ENCODE peak calls at places on chromosomes 4 and X, in seven cellular contexts. K is fibroblast of mammary gland, L is astrocyte of the spinal cord, Z is foreskin fibroblast, Y is OCI-LY7, D is IMR-90, T is cardiac muscle cell. J is an unnamed sample.

GRCh38 chrX:1531106-1531890 is 5.7 kb downstream of the P2RY8 start:
- DNase-seq in K (no peak), L (no peak), Z (no peak), Y (no peak), D (no peak), T (no peak), J (no peak)

GRCh38 chr4:108044951-108045686 is 55.4 kb downstream of the HADH start:
- DNase-seq in K (peak; percentile 43), L (no peak), Z (peak; percentile 23), Y (no peak), D (no peak), T (no peak), J (no peak)

GRCh38 chrX:54615109-54615508 is 85.1 kb downstream of the GNL3L start:
- DNase-seq in K (no peak), L (no peak), Z (no peak), Y (no peak), D (no peak), T (no peak), J (no peak)

GRCh38 chr4:5165419-5166369 is 114.4 kb downstream of the STK32B start:
- DNase-seq in K (no peak), L (peak; percentile 62), Z (no peak), Y (no peak), D (peak; percentile 64), T (peak; percentile 74), J (no peak)

GRCh38 chr4:38334791-38335190 is 329.2 kb upstream of the KLF3 start:
- DNase-seq in K (no peak), L (no peak), Z (no peak), Y (no peak), D (no peak), T (no peak), J (no peak)

GRCh38 chr4:123843137-123843536 is 446.5 kb downstream of the SPRY1 start:
- DNase-seq in K (peak; percentile 59), L (no peak), Z (no peak), Y (no peak), D (no peak), T (peak; percentile 50), J (no peak)

GRCh38 chr4:52028970-52029369 is 8.8 kb upstream of the LRRC66 start:
- DNase-seq in K (peak; percentile 67), L (peak; percentile 79), Z (peak; percentile 48), Y (no peak), D (peak; percentile 79), T (peak; percentile 48), J (no peak)

GRCh38 chrX:39204349-39204748 is 403.1 kb downstream of the MID1IP1 start:
- DNase-seq in K (no peak), L (no peak), Z (no peak), Y (no peak), D (no peak), T (no peak), J (no peak)

GRCh38 chr4:117164338-117164737 is 79.0 kb upstream of the TRAM1L1 start:
- DNase-seq in K (no peak), L (no peak), Z (no peak), Y (no peak), D (no peak), T (no peak), J (no peak)

GRCh38 chrX:124863303-124863702 is 456.4 kb upstream of the TEX13C start:
- DNase-seq in K (no peak), L (no peak), Z (no peak), Y (no peak), D (no peak), T (no peak), J (no peak)

GRCh38 chr4:65924843-65925242 is 254.6 kb upstream of the EPHA5 start:
- DNase-seq in K (no peak), L (no peak), Z (no peak), Y (no peak), D (no peak), T (no peak), J (no peak)

GRCh38 chr4:187618701-187619278 is 376.8 kb upstream of the ZFP42 start:
- DNase-seq in K (peak; percentile 48), L (peak; percentile 48), Z (peak; percentile 26), Y (no peak), D (peak; percentile 86), T (no peak), J (no peak)

GRCh38 chrX:69543572-69543971 is 39.4 kb downstream of the NALF2 start:
- DNase-seq in K (no peak), L (no peak), Z (no peak), Y (no peak), D (no peak), T (no peak), J (no peak)

GRCh38 chr4:152920768-152921167 is 15.4 kb upstream of the FHDC1 start:
- DNase-seq in K (peak; percentile 59), L (peak; percentile 40), Z (no peak), Y (peak; percentile 49), D (peak; percentile 37), T (peak; percentile 13), J (no peak)

GRCh38 chr4:88818650-88819470 is 121.2 kb upstream of the NAP1L5 start:
- DNase-seq in K (peak; percentile 64), L (peak; percentile 63), Z (peak; percentile 31), Y (peak; percentile 16), D (peak; percentile 59), T (peak; percentile 66), J (no peak)

GRCh38 chr4:6692379-6692778 is 1.3 kb upstream of the S100P start:
- DNase-seq in K (no peak), L (no peak), Z (no peak), Y (no peak), D (no peak), T (no peak), J (no peak)

GRCh38 chrX:65697915-65698796 is 30.7 kb downstream of the MSN start:
- DNase-seq in K (no peak), L (no peak), Z (no peak), Y (peak; percentile 87), D (no peak), T (peak; percentile 40), J (no peak)

GRCh38 chr4:153154010-153154975 is 50.0 kb upstream of the TRIM2 start:
- DNase-seq in K (peak; percentile 44), L (peak; percentile 34), Z (peak; percentile 43), Y (no peak), D (peak; percentile 68), T (peak; percentile 73), J (no peak)

GRCh38 chr4:85963231-85963630 is 396.6 kb downstream of the MAPK10 start:
- DNase-seq in K (peak; percentile 69), L (no peak), Z (no peak), Y (no peak), D (no peak), T (no peak), J (no peak)

GRCh38 chr4:25343671-25344070 is 31.1 kb downstream of the ZCCHC4 start:
- DNase-seq in K (no peak), L (peak; percentile 25), Z (no peak), Y (no peak), D (peak; percentile 43), T (no peak), J (no peak)

GRCh38 chrX:129634541-129634940 is 20.2 kb downstream of the APLN start:
- DNase-seq in K (no peak), L (no peak), Z (no peak), Y (no peak), D (no peak), T (no peak), J (no peak)

GRCh38 chr4:102610007-102610406 is 108.8 kb downstream of the NFKB1 start:
- DNase-seq in K (peak; percentile 24), L (no peak), Z (no peak), Y (peak; percentile 38), D (peak; percentile 12), T (peak; percentile 25), J (no peak)
- TF ChIP-seq CTCF in K (peak; percentile 47), L (peak; percentile 46), Z (peak; percentile 14), Y (peak; percentile 77), D (peak; percentile 41), T (peak; percentile 31), J (no peak)

DNA sequence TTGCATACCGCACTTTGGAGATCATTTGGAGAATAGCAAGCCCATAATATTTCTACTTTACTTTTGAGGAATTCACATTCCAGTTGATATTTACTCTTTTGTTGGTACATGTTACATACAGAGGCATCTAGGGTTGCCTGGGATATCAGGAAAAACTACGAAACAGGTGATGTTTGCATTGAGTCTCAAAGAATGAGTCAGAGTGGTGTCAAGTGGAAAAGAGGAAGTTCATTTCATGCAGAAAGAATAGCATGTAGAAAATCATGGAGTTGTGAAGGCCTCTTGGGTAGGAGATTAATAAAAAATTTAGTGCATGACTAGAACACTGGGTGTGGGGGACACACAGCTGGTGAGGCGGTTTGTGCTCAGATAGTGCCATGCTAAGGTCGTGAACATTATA is 33.5 kb upstream of the ELOVL6 start:
- DNase-seq in K (no peak), L (no peak), Z (no peak), Y (peak; percentile 3), D (no peak), T (no peak), J (no peak)
- TF ChIP-seq CTCF in K (no peak), L (no peak), Z (no peak), Y (no peak), D (no peak), T (no peak), J (no peak)

DNA sequence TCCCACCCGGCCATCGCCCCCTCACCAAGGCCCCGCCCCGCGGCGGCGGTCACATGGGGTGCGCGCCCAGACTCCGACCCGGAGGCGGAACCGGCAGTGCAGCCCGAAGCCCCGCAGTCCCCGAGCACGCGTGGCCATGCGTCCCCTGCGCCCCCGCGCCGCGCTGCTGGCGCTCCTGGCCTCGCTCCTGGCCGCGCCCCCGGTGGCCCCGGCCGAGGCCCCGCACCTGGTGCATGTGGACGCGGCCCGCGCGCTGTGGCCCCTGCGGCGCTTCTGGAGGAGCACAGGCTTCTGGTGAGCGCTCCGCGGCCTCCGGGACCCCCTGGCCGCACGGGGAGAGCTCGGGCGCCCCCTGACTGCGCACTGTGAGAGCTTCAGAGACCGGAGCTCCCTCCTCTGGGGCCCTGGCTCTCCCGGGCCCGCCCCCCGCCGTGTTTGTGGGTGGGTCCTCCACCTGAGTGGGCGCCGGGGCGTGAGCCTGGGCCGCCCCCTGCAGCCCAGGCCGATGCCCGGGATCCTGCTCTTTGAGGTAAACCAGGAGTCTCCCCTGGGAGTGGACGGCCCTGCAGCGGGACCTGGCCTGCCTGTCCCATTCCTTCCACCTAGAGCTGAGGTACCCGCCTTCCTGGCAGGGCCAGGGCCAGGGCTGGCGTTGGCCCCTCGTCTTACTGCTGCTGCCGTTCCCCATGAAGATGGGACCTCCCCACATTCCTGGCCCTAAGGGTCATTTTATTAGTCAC is at the start of gene IDUA:
- DNase-seq in K (peak; percentile 68), L (peak; percentile 54), Z (peak; percentile 71), Y (peak; percentile 90), D (peak; percentile 53), T (peak; percentile 74), J (no peak)
- TF ChIP-seq CTCF in K (no peak), L (peak; percentile 49), Z (peak; percentile 44), Y (peak; percentile 85), D (peak; percentile 52), T (peak; percentile 55), J (no peak)

GRCh38 chr4:128832253-128832641 is 22.7 kb downstream of the JADE1 start:
- DNase-seq in K (no peak), L (no peak), Z (no peak), Y (no peak), D (no peak), T (no peak), J (no peak)

GRCh38 chr4:128831526-128832252 is 22.2 kb downstream of the JADE1 start:
- DNase-seq in K (no peak), L (peak; percentile 75), Z (no peak), Y (no peak), D (peak; percentile 57), T (peak; percentile 35), J (no peak)

GRCh38 chr4:128835498-128836222 is 26.2 kb downstream of the JADE1 start:
- DNase-seq in K (peak; percentile 28), L (no peak), Z (no peak), Y (no peak), D (no peak), T (peak; percentile 86), J (no peak)

GRCh38 chr4:128827280-128827679 is 17.8 kb downstream of the JADE1 start:
- DNase-seq in K (no peak), L (no peak), Z (no peak), Y (no peak), D (no peak), T (no peak), J (no peak)

GRCh38 chr4:128830906-128831525 is 21.5 kb downstream of the JADE1 start:
- DNase-seq in K (no peak), L (no peak), Z (no peak), Y (peak; percentile 49), D (no peak), T (peak; percentile 24), J (no peak)
- TF ChIP-seq CTCF in K (no peak), L (no peak), Z (no peak), Y (no peak), D (no peak), T (no peak), J (no peak)

J was measured in omental fat pad.